ENCODE peak calls at places on chromosomes 2 and 18, in five cellular contexts. One of them, this sample, is unnamed.

GRCh38 chr2:95380280-95380679 is 22.2 kb upstream of the FAHD2A start:
- DNase-seq in AG04450: no peak
- DNase-seq in neural progenitor cell: no peak
- DNase-seq in psoas muscle: no peak
- DNase-seq in tibial nerve: no peak
- DNase-seq in this sample: peak

GRCh38 chr2:29222381-29223179 is 107.4 kb downstream of the CLIP4 start:
- DNase-seq in AG04450: no peak
- DNase-seq in neural progenitor cell: no peak
- DNase-seq in psoas muscle: no peak
- DNase-seq in tibial nerve: no peak
- DNase-seq in this sample: no peak

GRCh38 chr2:63796796-63797195 is 44.9 kb upstream of the UGP2 start:
- DNase-seq in AG04450: no peak
- DNase-seq in neural progenitor cell: no peak
- DNase-seq in psoas muscle: no peak
- DNase-seq in tibial nerve: no peak
- DNase-seq in this sample: no peak

GRCh38 chr2:20940856-20941255 is 103.0 kb downstream of the APOB start:
- DNase-seq in AG04450: no peak
- DNase-seq in neural progenitor cell: no peak
- DNase-seq in psoas muscle: no peak
- DNase-seq in tibial nerve: no peak
- DNase-seq in this sample: no peak

GRCh38 chr2:196075196-196075595 is 6.6 kb upstream of the DNAH7 start:
- DNase-seq in AG04450: no peak
- DNase-seq in neural progenitor cell: no peak
- DNase-seq in psoas muscle: no peak
- DNase-seq in tibial nerve: no peak
- DNase-seq in this sample: no peak

GRCh38 chr2:120729410-120730052 is 6.1 kb upstream of the GLI2 start:
- DNase-seq in AG04450: no peak
- DNase-seq in neural progenitor cell: no peak
- DNase-seq in psoas muscle: no peak
- DNase-seq in tibial nerve: no peak
- DNase-seq in this sample: no peak

GRCh38 chr2:157261199-157261782 is 3.8 kb downstream of the GALNT5 start:
- DNase-seq in AG04450: no peak
- DNase-seq in neural progenitor cell: no peak
- DNase-seq in psoas muscle: no peak
- DNase-seq in tibial nerve: no peak
- DNase-seq in this sample: no peak

GRCh38 chr2:82959677-82960076 is 1499.4 kb downstream of the SUCLG1 start:
- DNase-seq in AG04450: no peak
- DNase-seq in neural progenitor cell: no peak
- DNase-seq in psoas muscle: no peak
- DNase-seq in tibial nerve: no peak
- DNase-seq in this sample: no peak

GRCh38 chr2:71332413-71332866 is 858 bp downstream of the ZNF638 start:
- DNase-seq in AG04450: no peak
- DNase-seq in neural progenitor cell: no peak
- DNase-seq in psoas muscle: no peak
- DNase-seq in tibial nerve: no peak
- DNase-seq in this sample: no peak

GRCh38 chr2:3182848-3183247 is 194.8 kb downstream of the EIPR1 start:
- DNase-seq in AG04450: no peak
- DNase-seq in neural progenitor cell: no peak
- DNase-seq in psoas muscle: no peak
- DNase-seq in tibial nerve: no peak
- DNase-seq in this sample: no peak

GRCh38 chr18:27785815-27786537 is 391.0 kb downstream of the CDH2 start:
- DNase-seq in AG04450: no peak
- DNase-seq in neural progenitor cell: no peak
- DNase-seq in psoas muscle: no peak
- DNase-seq in tibial nerve: no peak
- DNase-seq in this sample: no peak

GRCh38 chr2:43344911-43345373 is 118.5 kb upstream of the ZFP36L2 start:
- DNase-seq in AG04450: no peak
- DNase-seq in neural progenitor cell: no peak
- DNase-seq in psoas muscle: no peak
- DNase-seq in tibial nerve: no peak
- DNase-seq in this sample: no peak

GRCh38 chr2:40380721-40381120 is 71.2 kb downstream of the SLC8A1 start:
- DNase-seq in AG04450: no peak
- DNase-seq in neural progenitor cell: no peak
- DNase-seq in psoas muscle: no peak
- DNase-seq in tibial nerve: no peak
- DNase-seq in this sample: no peak

GRCh38 chr18:46768166-46768921 is 11.5 kb upstream of the ST8SIA5 start:
- DNase-seq in AG04450: no peak
- DNase-seq in neural progenitor cell: no peak
- DNase-seq in psoas muscle: no peak
- DNase-seq in tibial nerve: no peak
- DNase-seq in this sample: no peak

GRCh38 chr2:168517801-168518200 is 61.7 kb downstream of the CERS6 start:
- DNase-seq in AG04450: no peak
- DNase-seq in neural progenitor cell: no peak
- DNase-seq in psoas muscle: no peak
- DNase-seq in tibial nerve: no peak
- DNase-seq in this sample: no peak

GRCh38 chr18:42242758-42243157 is 287.7 kb downstream of the PIK3C3 start:
- DNase-seq in AG04450: no peak
- DNase-seq in neural progenitor cell: no peak
- DNase-seq in psoas muscle: no peak
- DNase-seq in tibial nerve: no peak
- DNase-seq in this sample: no peak

GRCh38 chr2:158889135-158889853 is 79.1 kb upstream of the TANC1 start:
- DNase-seq in AG04450: no peak
- DNase-seq in neural progenitor cell: no peak
- DNase-seq in psoas muscle: no peak
- DNase-seq in tibial nerve: no peak
- DNase-seq in this sample: no peak

GRCh38 chr2:223034241-223034933 is 17.6 kb upstream of the KCNE4 start:
- DNase-seq in AG04450: no peak
- DNase-seq in neural progenitor cell: no peak
- DNase-seq in psoas muscle: no peak
- DNase-seq in tibial nerve: no peak
- DNase-seq in this sample: no peak

GRCh38 chr2:234964631-234965461 is 13.0 kb downstream of the SH3BP4 start:
- DNase-seq in AG04450: no peak
- DNase-seq in neural progenitor cell: no peak
- DNase-seq in psoas muscle: no peak
- DNase-seq in tibial nerve: no peak
- DNase-seq in this sample: no peak

GRCh38 chr2:113278073-113278811 is 479 bp downstream of the PAX8 start:
- DNase-seq in AG04450: no peak
- DNase-seq in neural progenitor cell: peak
- DNase-seq in psoas muscle: no peak
- DNase-seq in tibial nerve: no peak
- DNase-seq in this sample: no peak

GRCh38 chr2:215614296-215614695 is 178.4 kb upstream of the FN1 start:
- DNase-seq in AG04450: no peak
- DNase-seq in neural progenitor cell: peak
- DNase-seq in psoas muscle: no peak
- DNase-seq in tibial nerve: no peak
- DNase-seq in this sample: no peak

GRCh38 chr2:66489433-66489832 is 54.5 kb downstream of the MEIS1 start:
- DNase-seq in AG04450: no peak
- DNase-seq in neural progenitor cell: no peak
- DNase-seq in psoas muscle: no peak
- DNase-seq in tibial nerve: no peak
- DNase-seq in this sample: no peak

This sample was measured in lower leg skin.